ENCODE peak calls at places on chromosomes 1 and 21, in seven cellular contexts. T, A, H, B, P, Z and F are unnamed samples.

GRCh38 chr1:14924455-14925325 is 228.9 kb upstream of the TMEM51 start:
- DNase-seq in Z (peak; percentile 61), A (peak; percentile 47), P (peak; percentile 21), B (no peak), T (no peak), H (no peak), F (peak; percentile 59)

GRCh38 chr1:31739281-31739853 is 24.8 kb downstream of the ADGRB2 start:
- DNase-seq in A (no peak), H (no peak), P (peak; percentile 46), T (no peak), B (no peak), Z (no peak), F (no peak)

GRCh38 chr1:46526689-46527291 is 24.7 kb downstream of the KNCN start:
- DNase-seq in T (no peak), B (no peak), H (no peak), P (no peak), Z (no peak), A (no peak), F (no peak)

GRCh38 chr1:239321877-239322276 is 64.5 kb upstream of the CHRM3 start:
- DNase-seq in T (no peak), Z (no peak), P (no peak), B (no peak), H (no peak), A (no peak), F (no peak)

GRCh38 chr1:181424786-181425403 is 58.4 kb upstream of the CACNA1E start:
- DNase-seq in T (peak; percentile 29), H (peak; percentile 49), Z (peak; percentile 47), A (peak; percentile 70), P (peak; percentile 83), B (peak; percentile 59), F (peak; percentile 78)

GRCh38 chr21:43775795-43776430 is at the start of gene CSTB:
- DNase-seq in A (peak; percentile 71), Z (peak; percentile 42), P (peak; percentile 94), T (no peak), H (peak; percentile 76), B (peak; percentile 51), F (peak; percentile 73)

GRCh38 chr1:84479998-84480397 is 932 bp downstream of the RPF1 start:
- DNase-seq in H (no peak), Z (peak; percentile 16), A (peak; percentile 4), T (no peak), P (no peak), B (no peak), F (peak; percentile 15)

GRCh38 chr1:240653030-240653429 is 41.1 kb upstream of the GREM2 start:
- DNase-seq in P (no peak), T (no peak), Z (no peak), A (no peak), B (no peak), H (no peak), F (no peak)

GRCh38 chr1:210262897-210263272 is 30.3 kb downstream of the SERTAD4 start:
- DNase-seq in B (no peak), T (no peak), A (no peak), P (no peak), Z (no peak), H (no peak), F (no peak)

GRCh38 chr1:204959836-204960235 is 83.2 kb upstream of the CNTN2 start:
- DNase-seq in P (no peak), H (no peak), B (no peak), A (no peak), T (no peak), Z (no peak), F (no peak)

GRCh38 chr1:247407180-247407616 is 8.8 kb upstream of the NLRP3 start:
- DNase-seq in H (no peak), B (no peak), Z (no peak), T (no peak), P (peak; percentile 32), A (no peak), F (no peak)

GRCh38 chr1:49060766-49061165 is 284.1 kb upstream of the BEND5 start:
- DNase-seq in A (no peak), T (no peak), B (no peak), H (no peak), Z (no peak), P (no peak), F (no peak)

GRCh38 chr1:155005076-155005971 is 2.7 kb downstream of the ZBTB7B start:
- DNase-seq in T (no peak), H (no peak), A (no peak), Z (no peak), B (no peak), P (no peak), F (no peak)

GRCh38 chr1:224433041-224433670 is 1.4 kb downstream of the WDR26 start:
- DNase-seq in B (no peak), Z (no peak), H (peak; percentile 8), T (no peak), A (peak; percentile 57), P (peak; percentile 22), F (peak; percentile 36)

GRCh38 chr1:207995576-207995975 is 84.7 kb upstream of the CD34 start:
- DNase-seq in H (no peak), A (no peak), P (no peak), T (no peak), Z (no peak), B (no peak), F (no peak)

GRCh38 chr1:12405325-12406217 is 175.7 kb downstream of the VPS13D start:
- DNase-seq in A (peak; percentile 93), T (no peak), P (no peak), B (no peak), H (no peak), Z (no peak), F (peak; percentile 90)

GRCh38 chr1:54170961-54171460 is 18.2 kb upstream of the CDCP2 start:
- DNase-seq in T (no peak), H (no peak), B (no peak), Z (no peak), P (no peak), A (no peak), F (no peak)

GRCh38 chr1:33460947-33461629 is 11.4 kb upstream of the ZSCAN20 start:
- DNase-seq in B (no peak), Z (no peak), A (peak; percentile 34), P (no peak), T (no peak), H (no peak), F (no peak)

GRCh38 chr1:54498383-54499096 is 49.5 kb upstream of the ACOT11 start:
- DNase-seq in B (no peak), A (no peak), P (no peak), Z (no peak), T (no peak), H (no peak), F (no peak)

GRCh38 chr1:242011879-242012674 is 13.2 kb upstream of the MAP1LC3C start:
- DNase-seq in P (no peak), Z (peak; percentile 43), H (no peak), T (no peak), A (no peak), B (no peak), F (no peak)

GRCh38 chr21:36203603-36203889 is 46.9 kb downstream of the DOP1B start:
- DNase-seq in B (no peak), A (peak; percentile 43), H (peak; percentile 84), T (peak; percentile 64), Z (peak; percentile 87), P (no peak), F (peak; percentile 65)

GRCh38 chr1:40612345-40612831 is 53.1 kb downstream of the RIMS3 start:
- DNase-seq in Z (peak; percentile 41), A (peak; percentile 66), H (peak; percentile 70), P (peak; percentile 65), B (peak; percentile 44), T (peak; percentile 8), F (peak; percentile 77)

GRCh38 chr1:177239792-177240191 is 69.0 kb downstream of the BRINP2 start:
- DNase-seq in H (no peak), Z (no peak), B (no peak), T (no peak), P (no peak), A (no peak), F (no peak)

GRCh38 chr1:183783896-183784637 is 20.9 kb upstream of the RGL1 start:
- DNase-seq in H (no peak), B (no peak), A (peak; percentile 80), T (peak; percentile 69), P (peak; percentile 51), Z (peak; percentile 33), F (peak; percentile 84)

GRCh38 chr1:81183157-81183952 is 617.4 kb upstream of the ADGRL2 start:
- DNase-seq in T (no peak), B (no peak), H (no peak), Z (no peak), P (no peak), A (no peak), F (no peak)

GRCh38 chr1:109740615-109741373 is at the start of gene GSTM3:
- DNase-seq in B (no peak), P (no peak), Z (no peak), A (no peak), T (no peak), H (no peak), F (no peak)

GRCh38 chr1:228984646-228985631 is 249.7 kb downstream of the RHOU start:
- DNase-seq in A (no peak), T (no peak), P (no peak), H (no peak), Z (no peak), B (no peak), F (no peak)

GRCh38 chr21:16454371-16454770 is 724.6 kb downstream of the USP25 start:
- DNase-seq in B (no peak), A (peak; percentile 39), H (peak; percentile 2), T (no peak), P (no peak), Z (peak; percentile 43), F (peak; percentile 60)

GRCh38 chr1:5637171-5637570 is 355.1 kb downstream of the NPHP4 start:
- DNase-seq in Z (no peak), H (no peak), B (no peak), A (no peak), P (peak; percentile 15), T (no peak), F (no peak)

GRCh38 chr1:92404661-92405060 is 82.1 kb downstream of the GFI1 start:
- DNase-seq in T (no peak), P (no peak), B (no peak), H (no peak), Z (no peak), A (no peak), F (no peak)

GRCh38 chr1:33433509-33434362 is 2.8 kb upstream of the PHC2 start:
- DNase-seq in H (peak; percentile 76), T (peak; percentile 91), Z (peak; percentile 100), A (peak; percentile 96), P (no peak), B (no peak), F (peak; percentile 99)

GRCh38 chr21:39105341-39105765 is 77.9 kb downstream of the PSMG1 start:
- DNase-seq in Z (no peak), H (no peak), P (no peak), A (no peak), B (no peak), T (no peak), F (no peak)

GRCh38 chr1:94543893-94544635 is 2.5 kb upstream of the F3 start:
- DNase-seq in Z (peak; percentile 86), B (no peak), P (no peak), H (no peak), A (no peak), T (no peak), F (no peak)

GRCh38 chr1:228141082-228141870 is 1.2 kb downstream of the GUK1 start:
- DNase-seq in T (no peak), B (no peak), A (peak; percentile 47), P (peak; percentile 87), Z (no peak), H (no peak), F (peak; percentile 70)